ENCODE peak calls at places on chromosomes 1 and 21, in five cellular contexts. One of them, this sample, is unnamed.

GRCh38 chr1:18668750-18669404 is 38.2 kb downstream of the PAX7 start:
- DNase-seq in H1: no peak
- DNase-seq in trophoblast cell: no peak
- DNase-seq in H9: no peak
- DNase-seq in neuronal stem cell: no peak
- DNase-seq in this sample: no peak

GRCh38 chr1:10696977-10697376 is 99.5 kb downstream of the CASZ1 start:
- DNase-seq in trophoblast cell: no peak
- DNase-seq in neuronal stem cell: no peak
- DNase-seq in H1: no peak
- DNase-seq in H9: no peak
- DNase-seq in this sample: peak

GRCh38 chr1:119587328-119587727 is 60.7 kb downstream of the ZNF697 start:
- DNase-seq in H9: no peak
- DNase-seq in H1: no peak
- DNase-seq in trophoblast cell: no peak
- DNase-seq in neuronal stem cell: no peak
- DNase-seq in this sample: peak

GRCh38 chr1:42325014-42325402 is 10.0 kb downstream of the FOXJ3 start:
- DNase-seq in H9: no peak
- DNase-seq in trophoblast cell: peak
- DNase-seq in neuronal stem cell: no peak
- DNase-seq in H1: no peak
- DNase-seq in this sample: no peak

GRCh38 chr1:109796484-109797305 is 33.0 kb upstream of the EPS8L3 start:
- DNase-seq in neuronal stem cell: no peak
- DNase-seq in H9: no peak
- DNase-seq in H1: no peak
- DNase-seq in trophoblast cell: no peak
- DNase-seq in this sample: peak

GRCh38 chr21:38322551-38322950 is 65.8 kb downstream of the KCNJ15 start:
- DNase-seq in H1: no peak
- DNase-seq in neuronal stem cell: no peak
- DNase-seq in H9: no peak
- DNase-seq in trophoblast cell: no peak
- DNase-seq in this sample: peak

GRCh38 chr1:226181996-226182714 is 4.4 kb downstream of the ACBD3 start:
- DNase-seq in H1: no peak
- DNase-seq in H9: peak
- DNase-seq in neuronal stem cell: no peak
- DNase-seq in trophoblast cell: peak
- DNase-seq in this sample: peak

GRCh38 chr1:7485086-7485780 is 285.9 kb upstream of the VAMP3 start:
- DNase-seq in H9: no peak
- DNase-seq in H1: no peak
- DNase-seq in neuronal stem cell: no peak
- DNase-seq in trophoblast cell: no peak
- DNase-seq in this sample: no peak

GRCh38 chr1:40042337-40042736 is 1.8 kb downstream of the CAP1 start:
- DNase-seq in H9: no peak
- DNase-seq in neuronal stem cell: no peak
- DNase-seq in H1: no peak
- DNase-seq in trophoblast cell: peak
- DNase-seq in this sample: no peak

GRCh38 chr1:179938752-179939151 is 15.9 kb upstream of the CEP350 start:
- DNase-seq in neuronal stem cell: no peak
- DNase-seq in H1: no peak
- DNase-seq in trophoblast cell: no peak
- DNase-seq in H9: no peak
- DNase-seq in this sample: peak

GRCh38 chr1:154582885-154583284 is 15.3 kb downstream of the CHRNB2 start:
- DNase-seq in H1: no peak
- DNase-seq in neuronal stem cell: no peak
- DNase-seq in H9: no peak
- DNase-seq in trophoblast cell: no peak
- DNase-seq in this sample: no peak
- H2AFZ ChIP-seq in H1: no peak
- H2AFZ ChIP-seq in neuronal stem cell: no peak
- H2AFZ ChIP-seq in H9: no peak
- H2AFZ ChIP-seq in trophoblast cell: no peak
- H2AFZ ChIP-seq in this sample: no peak

GRCh38 chr1:117897551-117897950 is 31.9 kb downstream of the GDAP2 start:
- DNase-seq in H9: no peak
- DNase-seq in neuronal stem cell: no peak
- DNase-seq in H1: no peak
- DNase-seq in trophoblast cell: peak
- DNase-seq in this sample: peak

GRCh38 chr1:117902944-117903343 is 26.5 kb downstream of the GDAP2 start:
- DNase-seq in H9: no peak
- DNase-seq in H1: no peak
- DNase-seq in neuronal stem cell: no peak
- DNase-seq in trophoblast cell: no peak
- DNase-seq in this sample: no peak

GRCh38 chr1:117895482-117896114 is 33.8 kb downstream of the GDAP2 start:
- DNase-seq in trophoblast cell: peak
- DNase-seq in H9: peak
- DNase-seq in H1: peak
- DNase-seq in neuronal stem cell: peak
- DNase-seq in this sample: peak

GRCh38 chr1:117904485-117904884 is 24.9 kb downstream of the GDAP2 start:
- DNase-seq in H9: no peak
- DNase-seq in H1: no peak
- DNase-seq in trophoblast cell: no peak
- DNase-seq in neuronal stem cell: no peak
- DNase-seq in this sample: no peak

GRCh38 chr1:117899801-117900200 is 29.6 kb downstream of the GDAP2 start:
- DNase-seq in H9: no peak
- DNase-seq in trophoblast cell: no peak
- DNase-seq in H1: no peak
- DNase-seq in neuronal stem cell: no peak
- DNase-seq in this sample: no peak
- H2BK12ac ChIP-seq in H9: no peak
- H2BK12ac ChIP-seq in trophoblast cell: no peak
- H2BK12ac ChIP-seq in H1: no peak
- H2BK12ac ChIP-seq in neuronal stem cell: no peak
- H2BK12ac ChIP-seq in this sample: no peak

DNA sequence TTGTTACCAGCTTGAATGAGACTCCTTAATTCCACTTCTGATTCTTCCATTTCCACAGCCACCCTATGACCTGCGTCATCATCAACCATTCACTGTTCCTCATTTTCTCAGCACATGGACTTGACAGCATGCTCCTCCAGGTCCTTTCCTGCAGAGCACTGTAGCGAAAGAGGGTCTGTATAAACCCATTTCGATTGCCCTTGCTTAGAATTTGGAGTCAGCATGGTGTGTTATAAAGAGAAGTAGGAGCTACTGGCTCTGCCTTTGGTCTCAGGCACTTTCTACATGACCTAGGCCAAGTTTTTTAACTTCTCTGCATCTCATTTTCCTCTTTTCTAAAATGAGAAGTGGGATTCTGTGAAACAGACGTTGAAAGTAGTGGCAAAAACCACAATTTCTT is 133.8 kb downstream of the AK5 start:
- DNase-seq in H1: no peak
- DNase-seq in H9: no peak
- DNase-seq in trophoblast cell: no peak
- DNase-seq in neuronal stem cell: no peak
- DNase-seq in this sample: no peak
- H2AFZ ChIP-seq in H1: no peak
- H2AFZ ChIP-seq in H9: no peak
- H2AFZ ChIP-seq in trophoblast cell: no peak
- H2AFZ ChIP-seq in neuronal stem cell: no peak
- H2AFZ ChIP-seq in this sample: no peak

GRCh38 chr1:3238705-3239278 is 169.8 kb downstream of the PRDM16 start:
- DNase-seq in H9: no peak
- DNase-seq in H1: no peak
- DNase-seq in neuronal stem cell: no peak
- DNase-seq in trophoblast cell: no peak
- DNase-seq in this sample: no peak
- H2BK12ac ChIP-seq in H9: no peak
- H2BK12ac ChIP-seq in H1: no peak
- H2BK12ac ChIP-seq in neuronal stem cell: no peak
- H2BK12ac ChIP-seq in trophoblast cell: no peak
- H2BK12ac ChIP-seq in this sample: no peak

DNA sequence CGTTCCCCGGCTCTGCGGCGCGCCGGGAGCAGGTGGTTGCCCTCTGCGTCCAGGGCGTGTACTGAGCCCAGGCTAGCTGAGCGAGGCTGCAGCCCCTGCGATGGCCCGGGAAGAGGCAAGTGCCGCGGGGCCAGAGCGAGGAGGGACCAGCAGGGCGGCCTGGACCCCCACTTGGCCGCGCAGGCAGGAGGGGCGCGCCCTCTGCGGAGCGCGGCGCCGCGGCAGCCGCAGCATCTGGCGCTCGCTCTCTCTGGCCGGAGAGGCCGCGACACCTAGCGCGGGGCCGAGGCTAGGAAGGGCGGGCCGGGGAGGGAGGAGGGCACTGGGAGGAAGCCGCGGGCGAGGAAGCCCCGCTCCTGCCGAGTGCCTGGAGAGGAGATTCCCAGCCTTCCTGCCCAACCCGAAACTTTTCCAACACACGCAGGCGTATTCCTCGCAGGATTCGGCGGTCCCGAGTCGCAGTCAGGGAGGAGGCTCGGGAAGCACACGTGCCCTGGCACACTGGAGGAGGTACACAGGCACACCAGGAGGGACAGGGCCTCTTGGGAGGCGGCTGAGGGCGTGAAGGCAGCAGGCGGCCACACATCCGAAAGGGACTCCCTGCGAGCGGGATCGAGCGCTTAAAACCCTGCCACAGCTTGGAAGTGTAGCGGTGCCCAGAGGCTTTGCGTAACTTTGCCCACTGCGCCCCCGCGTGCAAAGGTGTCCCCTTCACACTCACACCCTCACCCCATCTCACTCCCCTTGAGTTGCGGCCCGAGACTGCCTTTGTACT is 4.8 kb upstream of the PROX1 start:
- DNase-seq in trophoblast cell: no peak
- DNase-seq in neuronal stem cell: peak
- DNase-seq in H9: peak
- DNase-seq in H1: peak
- DNase-seq in this sample: no peak
- H2AFZ ChIP-seq in trophoblast cell: peak
- H2AFZ ChIP-seq in neuronal stem cell: peak
- H2AFZ ChIP-seq in H9: no peak
- H2AFZ ChIP-seq in H1: peak
- H2AFZ ChIP-seq in this sample: no peak

DNA sequence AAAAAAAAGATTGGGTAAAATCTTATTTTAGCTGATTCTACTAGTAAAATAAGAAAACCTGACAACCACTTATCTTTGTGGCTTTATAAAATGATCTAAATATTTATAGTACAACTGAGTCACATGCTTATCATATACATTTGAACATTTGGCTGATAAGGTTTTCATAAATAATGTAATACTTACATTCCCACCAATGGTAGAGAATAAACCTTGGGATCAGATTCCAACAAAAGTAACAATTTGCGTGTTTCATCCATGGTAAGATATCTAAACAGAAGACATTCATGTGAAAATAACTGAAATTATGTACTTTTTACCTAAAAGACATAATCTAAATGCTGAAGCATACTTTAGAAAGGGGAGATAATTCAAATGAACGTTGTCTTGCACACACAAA is 18.4 kb downstream of the STIL start:
- DNase-seq in H9: no peak
- DNase-seq in H1: no peak
- DNase-seq in trophoblast cell: no peak
- DNase-seq in neuronal stem cell: no peak
- DNase-seq in this sample: no peak
- H2BK12ac ChIP-seq in H9: no peak
- H2BK12ac ChIP-seq in H1: no peak
- H2BK12ac ChIP-seq in trophoblast cell: no peak
- H2BK12ac ChIP-seq in neuronal stem cell: no peak
- H2BK12ac ChIP-seq in this sample: no peak

DNA sequence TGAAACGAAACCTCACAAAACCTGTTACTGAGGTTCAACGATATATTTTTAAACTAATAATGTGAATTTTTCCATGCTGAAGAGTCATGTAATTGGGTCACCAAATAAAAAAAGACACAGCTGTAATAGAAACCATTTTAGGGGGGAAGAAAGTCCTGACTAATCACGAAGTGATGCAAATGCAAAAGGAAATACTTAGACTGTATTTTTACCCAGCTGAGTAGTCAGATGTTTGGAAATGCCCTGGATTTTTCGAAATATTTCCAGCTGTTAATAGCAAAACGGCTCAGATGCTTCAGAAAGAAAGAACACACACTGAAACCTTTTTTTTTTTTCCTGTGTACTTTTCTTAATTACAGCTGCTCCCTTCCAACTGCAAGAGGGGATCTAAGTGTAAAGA is 210.3 kb downstream of the SETD4 start:
- DNase-seq in trophoblast cell: peak
- DNase-seq in H1: no peak
- DNase-seq in H9: no peak
- DNase-seq in neuronal stem cell: no peak
- DNase-seq in this sample: peak
- H2AFZ ChIP-seq in trophoblast cell: no peak
- H2AFZ ChIP-seq in H1: no peak
- H2AFZ ChIP-seq in H9: no peak
- H2AFZ ChIP-seq in neuronal stem cell: no peak
- H2AFZ ChIP-seq in this sample: no peak

DNA sequence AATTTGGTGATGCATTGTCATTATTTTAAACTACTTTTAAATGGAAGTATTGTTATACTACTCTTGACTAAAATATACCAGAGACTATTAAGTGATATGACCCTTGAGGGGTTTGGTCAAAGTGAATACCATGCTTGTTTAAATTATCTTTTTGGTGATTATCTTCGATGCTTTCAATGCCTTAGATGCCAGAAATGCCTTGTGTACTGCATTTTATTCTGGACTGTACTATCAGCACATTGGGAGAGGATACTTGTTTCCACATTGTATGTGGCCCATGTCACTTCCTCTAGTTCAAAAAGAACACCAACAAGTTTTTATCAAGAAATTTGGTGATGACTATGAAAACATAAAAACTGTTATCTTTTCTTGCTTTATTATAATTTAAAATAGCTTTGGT is 16.3 kb downstream of the MAP3K7CL start:
- DNase-seq in H9: no peak
- DNase-seq in neuronal stem cell: no peak
- DNase-seq in trophoblast cell: peak
- DNase-seq in H1: no peak
- DNase-seq in this sample: no peak
- H2BK12ac ChIP-seq in H9: no peak
- H2BK12ac ChIP-seq in neuronal stem cell: no peak
- H2BK12ac ChIP-seq in trophoblast cell: no peak
- H2BK12ac ChIP-seq in H1: no peak
- H2BK12ac ChIP-seq in this sample: no peak

DNA sequence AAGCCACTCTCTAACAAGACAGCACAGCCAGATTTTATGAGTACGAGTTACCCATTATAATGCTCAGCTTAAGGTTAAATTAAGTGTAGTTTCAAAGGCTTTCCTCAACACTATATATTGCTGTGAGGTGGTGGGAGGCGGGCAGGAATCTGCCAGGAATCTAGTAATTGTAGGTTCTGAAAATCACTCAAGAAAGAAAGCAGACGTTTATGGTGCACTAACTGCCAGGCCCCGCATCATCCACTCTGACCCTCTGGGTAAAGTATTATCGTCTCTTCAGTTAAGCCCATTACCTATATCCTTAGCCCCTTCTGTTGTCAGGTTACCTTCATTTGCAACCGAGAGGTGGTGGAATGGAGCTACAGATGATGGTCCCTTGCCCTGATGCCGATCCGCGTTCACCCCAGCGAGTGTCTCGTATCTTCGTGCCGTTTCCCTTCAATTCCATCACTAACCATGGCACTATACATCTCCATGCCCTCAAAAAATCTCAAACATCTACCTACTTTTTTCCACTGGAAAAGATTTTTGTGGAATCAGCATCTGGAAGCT is 12.4 kb downstream of the HMGN1 start:
- DNase-seq in H9: no peak
- DNase-seq in H1: no peak
- DNase-seq in trophoblast cell: no peak
- DNase-seq in neuronal stem cell: no peak
- DNase-seq in this sample: no peak
- H2AFZ ChIP-seq in H9: no peak
- H2AFZ ChIP-seq in H1: no peak
- H2AFZ ChIP-seq in trophoblast cell: no peak
- H2AFZ ChIP-seq in neuronal stem cell: no peak
- H2AFZ ChIP-seq in this sample: no peak

This sample was measured in mesenchymal stem cell.